ENCODE peak calls at places on chromosomes 3 and 15, in five cellular contexts. One of them, this sample, is unnamed. For H3K9me3, the result is how much of the 10 kb centered on the place peaks cover.

GRCh38 chr15:72584006-72584405 is 70.5 kb upstream of the GOLGA6B start:
- DNase-seq in lower lobe of right lung: no peak
- DNase-seq in colonic mucosa: no peak
- DNase-seq in uterus: no peak
- DNase-seq in heart right ventricle: no peak
- DNase-seq in this sample: no peak

GRCh38 chr3:85960793-85961192 is 1002.0 kb downstream of the CADM2 start:
- DNase-seq in lower lobe of right lung: no peak
- DNase-seq in colonic mucosa: no peak
- DNase-seq in uterus: no peak
- DNase-seq in heart right ventricle: no peak
- DNase-seq in this sample: no peak

GRCh38 chr3:78907367-78907766 is 860.4 kb downstream of the ROBO1 start:
- DNase-seq in lower lobe of right lung: no peak
- DNase-seq in colonic mucosa: no peak
- DNase-seq in uterus: no peak
- DNase-seq in heart right ventricle: no peak
- DNase-seq in this sample: no peak

GRCh38 chr3:61562810-61563613 is 1.6 kb downstream of the PTPRG start:
- DNase-seq in lower lobe of right lung: peak
- DNase-seq in colonic mucosa: peak
- DNase-seq in uterus: peak
- DNase-seq in heart right ventricle: peak
- DNase-seq in this sample: no peak

GRCh38 chr3:63046580-63046979 is 171.4 kb upstream of the CADPS start:
- DNase-seq in lower lobe of right lung: no peak
- DNase-seq in colonic mucosa: peak
- DNase-seq in uterus: no peak
- DNase-seq in heart right ventricle: no peak
- DNase-seq in this sample: no peak

GRCh38 chr3:118772036-118773030 is 262.3 kb downstream of the IGSF11 start:
- DNase-seq in lower lobe of right lung: no peak
- DNase-seq in colonic mucosa: no peak
- DNase-seq in uterus: no peak
- DNase-seq in heart right ventricle: no peak
- DNase-seq in this sample: no peak

GRCh38 chr3:123410149-123410515 is 38.8 kb downstream of the ADCY5 start:
- DNase-seq in lower lobe of right lung: no peak
- DNase-seq in colonic mucosa: no peak
- DNase-seq in uterus: no peak
- DNase-seq in heart right ventricle: no peak
- DNase-seq in this sample: no peak

GRCh38 chr3:27095588-27096222 is 273.5 kb downstream of the NEK10 start:
- DNase-seq in lower lobe of right lung: no peak
- DNase-seq in colonic mucosa: no peak
- DNase-seq in uterus: no peak
- DNase-seq in heart right ventricle: no peak
- DNase-seq in this sample: no peak

GRCh38 chr3:147958754-147959153 is 549.6 kb downstream of the ZIC1 start:
- DNase-seq in lower lobe of right lung: no peak
- DNase-seq in colonic mucosa: no peak
- DNase-seq in uterus: no peak
- DNase-seq in heart right ventricle: no peak
- DNase-seq in this sample: no peak

GRCh38 chr3:48621461-48621869 is at the start of gene TMEM89:
- DNase-seq in lower lobe of right lung: no peak
- DNase-seq in colonic mucosa: no peak
- DNase-seq in uterus: no peak
- DNase-seq in heart right ventricle: no peak
- DNase-seq in this sample: no peak

GRCh38 chr15:101124731-101125558 is 126.9 kb downstream of the CHSY1 start:
- DNase-seq in lower lobe of right lung: no peak
- DNase-seq in colonic mucosa: no peak
- DNase-seq in uterus: no peak
- DNase-seq in heart right ventricle: no peak
- DNase-seq in this sample: no peak

GRCh38 chr3:1002010-1002409 is 90.8 kb upstream of the CNTN6 start:
- DNase-seq in lower lobe of right lung: no peak
- DNase-seq in colonic mucosa: no peak
- DNase-seq in uterus: no peak
- DNase-seq in heart right ventricle: no peak
- DNase-seq in this sample: no peak

GRCh38 chr3:11522398-11522715 is 121.4 kb downstream of the VGLL4 start:
- DNase-seq in lower lobe of right lung: no peak
- DNase-seq in colonic mucosa: no peak
- DNase-seq in uterus: no peak
- DNase-seq in heart right ventricle: no peak
- DNase-seq in this sample: no peak

GRCh38 chr3:18443670-18444596 is 18.8 kb upstream of the SATB1 start:
- DNase-seq in lower lobe of right lung: peak
- DNase-seq in colonic mucosa: peak
- DNase-seq in uterus: peak
- DNase-seq in heart right ventricle: no peak
- DNase-seq in this sample: no peak

GRCh38 chr15:39669671-39670070 is 88.8 kb downstream of the THBS1 start:
- DNase-seq in lower lobe of right lung: no peak
- DNase-seq in colonic mucosa: no peak
- DNase-seq in uterus: no peak
- DNase-seq in heart right ventricle: no peak
- DNase-seq in this sample: no peak

GRCh38 chr3:169146112-169146665 is 517.3 kb downstream of the MECOM start:
- DNase-seq in lower lobe of right lung: peak
- DNase-seq in colonic mucosa: peak
- DNase-seq in uterus: no peak
- DNase-seq in heart right ventricle: peak
- DNase-seq in this sample: no peak

GRCh38 chr3:78562318-78562717 is 1205.5 kb downstream of the ROBO1 start:
- DNase-seq in lower lobe of right lung: no peak
- DNase-seq in colonic mucosa: no peak
- DNase-seq in uterus: no peak
- DNase-seq in heart right ventricle: no peak
- DNase-seq in this sample: no peak

GRCh38 chr3:184361932-184362667 is 590 bp downstream of the POLR2H start:
- DNase-seq in lower lobe of right lung: peak
- DNase-seq in colonic mucosa: peak
- DNase-seq in uterus: no peak
- DNase-seq in heart right ventricle: peak
- DNase-seq in this sample: peak

GRCh38 chr15:52171386-52171785 is 19.8 kb downstream of the GNB5 start:
- DNase-seq in lower lobe of right lung: no peak
- DNase-seq in colonic mucosa: no peak
- DNase-seq in uterus: no peak
- DNase-seq in heart right ventricle: no peak
- DNase-seq in this sample: no peak

GRCh38 chr3:69094467-69095205 is 9.9 kb downstream of the ARL6IP5 start:
- DNase-seq in lower lobe of right lung: no peak
- DNase-seq in colonic mucosa: no peak
- DNase-seq in uterus: no peak
- DNase-seq in heart right ventricle: no peak
- DNase-seq in this sample: no peak

GRCh38 chr3:33658971-33659848 is 58.8 kb downstream of the CLASP2 start:
- DNase-seq in lower lobe of right lung: peak
- DNase-seq in colonic mucosa: peak
- DNase-seq in uterus: peak
- DNase-seq in heart right ventricle: peak
- DNase-seq in this sample: peak

GRCh38 chr15:98889930-98890695 is 117.5 kb downstream of the PGPEP1L start:
- DNase-seq in lower lobe of right lung: no peak
- DNase-seq in colonic mucosa: no peak
- DNase-seq in uterus: no peak
- DNase-seq in heart right ventricle: no peak
- DNase-seq in this sample: no peak

GRCh38 chr3:47950453-47950852 is 65.8 kb downstream of the MAP4 start:
- DNase-seq in lower lobe of right lung: no peak
- DNase-seq in colonic mucosa: no peak
- DNase-seq in uterus: no peak
- DNase-seq in heart right ventricle: no peak
- DNase-seq in this sample: no peak

GRCh38 chr3:39990532-39990931 is 181.1 kb downstream of the MYRIP start:
- DNase-seq in lower lobe of right lung: no peak
- DNase-seq in colonic mucosa: peak
- DNase-seq in uterus: no peak
- DNase-seq in heart right ventricle: no peak
- DNase-seq in this sample: no peak

GRCh38 chr3:14234197-14235002 is 55.8 kb downstream of the LSM3 start:
- DNase-seq in lower lobe of right lung: peak
- DNase-seq in colonic mucosa: peak
- DNase-seq in uterus: no peak
- DNase-seq in heart right ventricle: peak
- DNase-seq in this sample: no peak

GRCh38 chr3:50517721-50518206 is 14.3 kb upstream of the CACNA2D2 start:
- DNase-seq in lower lobe of right lung: no peak
- DNase-seq in colonic mucosa: no peak
- DNase-seq in uterus: no peak
- DNase-seq in heart right ventricle: no peak
- DNase-seq in this sample: no peak

GRCh38 chr3:140113983-140114923 is 179.3 kb downstream of the CLSTN2 start:
- DNase-seq in lower lobe of right lung: no peak
- DNase-seq in colonic mucosa: no peak
- DNase-seq in uterus: no peak
- DNase-seq in heart right ventricle: no peak
- DNase-seq in this sample: no peak

GRCh38 chr3:71926242-71926560 is 141.3 kb upstream of the PROK2 start:
- DNase-seq in lower lobe of right lung: no peak
- DNase-seq in colonic mucosa: peak
- DNase-seq in uterus: no peak
- DNase-seq in heart right ventricle: no peak
- DNase-seq in this sample: no peak

GRCh38 chr15:90046846-90047481 is 45.8 kb downstream of the ZNF710 start:
- DNase-seq in lower lobe of right lung: peak
- DNase-seq in colonic mucosa: peak
- DNase-seq in uterus: no peak
- DNase-seq in heart right ventricle: no peak
- DNase-seq in this sample: no peak

GRCh38 chr3:136350132-136350531 is 100.0 kb downstream of the PCCB start:
- DNase-seq in lower lobe of right lung: no peak
- DNase-seq in colonic mucosa: no peak
- DNase-seq in uterus: peak
- DNase-seq in heart right ventricle: no peak
- DNase-seq in this sample: no peak

GRCh38 chr3:54989023-54989380 is 61.1 kb upstream of the LRTM1 start:
- DNase-seq in lower lobe of right lung: no peak
- DNase-seq in colonic mucosa: no peak
- DNase-seq in uterus: no peak
- DNase-seq in heart right ventricle: no peak
- DNase-seq in this sample: no peak

GRCh38 chr15:75648156-75649000 is 666 bp downstream of the SNX33 start:
- DNase-seq in lower lobe of right lung: peak
- DNase-seq in colonic mucosa: peak
- DNase-seq in uterus: peak
- DNase-seq in heart right ventricle: peak
- DNase-seq in this sample: no peak

GRCh38 chr15:62218841-62219240 is 53.8 kb upstream of the C2CD4B start:
- DNase-seq in lower lobe of right lung: no peak
- DNase-seq in colonic mucosa: no peak
- DNase-seq in uterus: no peak
- DNase-seq in heart right ventricle: no peak
- DNase-seq in this sample: no peak
- H3K9me3 ChIP-seq in lower lobe of right lung: under half
- H3K9me3 ChIP-seq in colonic mucosa: under half
- H3K9me3 ChIP-seq in uterus: under half
- H3K9me3 ChIP-seq in heart right ventricle: under half
- H3K9me3 ChIP-seq in this sample: under half

DNA sequence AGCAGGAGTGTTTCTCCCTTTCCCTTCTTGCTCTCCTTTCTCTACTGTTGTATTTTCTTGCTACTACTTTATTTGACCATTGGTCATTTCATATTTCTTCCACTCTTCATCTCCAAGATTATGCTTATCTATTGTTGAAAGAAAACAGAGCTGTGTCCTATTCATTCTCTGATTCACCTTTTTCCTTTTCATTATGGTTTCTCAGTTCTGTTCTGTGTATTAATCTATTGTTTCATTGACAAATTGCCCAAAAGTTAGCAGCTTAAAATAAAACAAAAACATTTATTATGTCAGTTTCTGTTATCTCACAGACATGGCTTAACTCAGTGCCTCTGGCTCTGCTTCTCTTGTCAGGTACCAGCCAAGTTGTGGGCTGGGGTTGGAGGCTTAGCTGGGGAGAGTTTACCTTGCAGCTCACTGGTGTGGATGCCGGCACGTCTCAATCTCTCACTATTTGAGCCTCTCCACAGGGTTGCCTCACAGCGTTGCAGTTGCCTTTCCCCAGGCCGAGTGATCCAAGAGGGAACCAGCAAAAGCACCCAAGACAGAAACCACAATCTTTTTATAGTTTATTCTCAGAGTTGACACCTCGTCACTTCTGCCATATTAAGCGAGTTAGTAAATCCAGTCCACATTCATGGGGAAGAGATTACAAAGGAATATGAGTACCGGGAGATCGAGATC is 36.9 kb upstream of the FILIP1L start:
- DNase-seq in lower lobe of right lung: no peak
- DNase-seq in colonic mucosa: no peak
- DNase-seq in uterus: peak
- DNase-seq in heart right ventricle: no peak
- DNase-seq in this sample: no peak
- H3K27ac ChIP-seq in lower lobe of right lung: no peak
- H3K27ac ChIP-seq in colonic mucosa: no peak
- H3K27ac ChIP-seq in uterus: peak
- H3K27ac ChIP-seq in heart right ventricle: peak
- H3K27ac ChIP-seq in this sample: no peak

GRCh38 chr15:79878078-79878705 is 18.6 kb downstream of the MTHFS start:
- DNase-seq in lower lobe of right lung: no peak
- DNase-seq in colonic mucosa: no peak
- DNase-seq in uterus: no peak
- DNase-seq in heart right ventricle: no peak
- DNase-seq in this sample: no peak

GRCh38 chr15:79872358-79873017 is 24.3 kb downstream of the MTHFS start:
- DNase-seq in lower lobe of right lung: peak
- DNase-seq in colonic mucosa: no peak
- DNase-seq in uterus: no peak
- DNase-seq in heart right ventricle: no peak
- DNase-seq in this sample: peak

GRCh38 chr15:79874242-79874641 is 22.6 kb downstream of the MTHFS start:
- DNase-seq in lower lobe of right lung: no peak
- DNase-seq in colonic mucosa: no peak
- DNase-seq in uterus: no peak
- DNase-seq in heart right ventricle: no peak
- DNase-seq in this sample: no peak

DNA sequence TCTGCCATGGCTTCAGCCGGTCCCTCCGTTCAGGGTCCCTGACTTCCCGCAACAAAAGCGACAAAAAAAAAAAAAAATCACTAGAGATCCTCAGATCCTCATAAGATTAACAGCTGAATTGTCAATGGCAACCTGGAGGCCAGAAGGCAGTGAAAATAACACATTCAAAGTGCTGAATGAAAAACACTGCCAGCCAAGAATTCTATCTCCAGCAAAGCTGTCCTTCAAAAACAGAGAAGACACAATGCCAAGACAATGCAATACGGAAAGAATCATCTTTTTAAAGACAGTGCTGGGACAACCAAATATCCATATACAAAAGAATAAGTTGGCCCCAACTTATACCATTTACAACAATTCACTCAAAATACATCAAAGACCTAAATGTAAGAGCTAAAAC is 21.6 kb downstream of the MTHFS start:
- DNase-seq in lower lobe of right lung: no peak
- DNase-seq in colonic mucosa: no peak
- DNase-seq in uterus: no peak
- DNase-seq in heart right ventricle: no peak
- DNase-seq in this sample: no peak
- H3K9me3 ChIP-seq in lower lobe of right lung: under half
- H3K9me3 ChIP-seq in colonic mucosa: under half
- H3K9me3 ChIP-seq in uterus: under half
- H3K9me3 ChIP-seq in heart right ventricle: under half
- H3K9me3 ChIP-seq in this sample: under half

GRCh38 chr3:42014443-42014945 is 52.6 kb upstream of the ULK4 start:
- DNase-seq in lower lobe of right lung: no peak
- DNase-seq in colonic mucosa: no peak
- DNase-seq in uterus: no peak
- DNase-seq in heart right ventricle: no peak
- DNase-seq in this sample: no peak
- H3K27ac ChIP-seq in lower lobe of right lung: peak
- H3K27ac ChIP-seq in colonic mucosa: peak
- H3K27ac ChIP-seq in uterus: peak
- H3K27ac ChIP-seq in heart right ventricle: peak
- H3K27ac ChIP-seq in this sample: peak

This sample was measured in naive thymus-derived CD4-positive, alpha-beta T cell.